ENCODE peak calls at places on chromosome 20, in four cellular contexts. T is breast epithelium, Z is ovary, N is stomach. G is an unnamed sample.
A peak's percentile ranks its signal among the peaks of the same experiment; 100 is the strongest.

GRCh38 chr20:24109537-24109936 is 121.0 kb upstream of the GGTLC1 start:
- DNase-seq in Z (no peak), T (no peak), N (no peak), G (no peak)

GRCh38 chr20:13649548-13649947 is 10.8 kb upstream of the TASP1 start:
- DNase-seq in N (no peak), Z (peak; percentile 45), T (no peak), G (no peak)

GRCh38 chr20:37627060-37627766 is 66.6 kb upstream of the CTNNBL1 start:
- DNase-seq in Z (peak; percentile 35), T (no peak), N (no peak), G (no peak)

GRCh38 chr20:31869942-31870702 is at the start of the genes DUSP15 and TTLL9:
- DNase-seq in Z (peak; percentile 57), N (peak; percentile 55), T (peak; percentile 67), G (peak; percentile 49)

GRCh38 chr20:15642676-15643075 is 930.6 kb downstream of the KIF16B start:
- DNase-seq in T (no peak), Z (no peak), N (no peak), G (no peak)

GRCh38 chr20:50363479-50363878 is 146.7 kb upstream of the PTPN1 start:
- DNase-seq in T (no peak), N (no peak), Z (no peak), G (no peak)

GRCh38 chr20:49237531-49237930 is 18.3 kb downstream of the DDX27 start:
- DNase-seq in T (no peak), N (no peak), Z (no peak), G (no peak)

GRCh38 chr20:9458075-9458818 is 56.1 kb upstream of the LAMP5 start:
- DNase-seq in Z (no peak), N (peak; percentile 27), T (no peak), G (no peak)

GRCh38 chr20:24584538-24585356 is 115.3 kb downstream of the SYNDIG1 start:
- DNase-seq in T (no peak), N (no peak), Z (no peak), G (no peak)

GRCh38 chr20:41176711-41177552 is 39.6 kb downstream of the PLCG1 start:
- DNase-seq in N (peak; percentile 21), Z (no peak), T (peak; percentile 5), G (peak; percentile 60)

GRCh38 chr20:50153153-50153499 is 397 bp downstream of the PEDS1 start:
- DNase-seq in T (no peak), N (no peak), Z (no peak), G (no peak)

GRCh38 chr20:44849712-44850111 is 35.8 kb upstream of the YWHAB start:
- DNase-seq in N (no peak), Z (no peak), T (no peak), G (no peak)

GRCh38 chr20:5481872-5482271 is 165.1 kb upstream of the PROKR2 start:
- DNase-seq in N (no peak), Z (no peak), T (no peak), G (no peak)

GRCh38 chr20:44513871-44514270 is 8.0 kb downstream of the SERINC3 start:
- DNase-seq in Z (no peak), N (no peak), T (no peak), G (no peak)

GRCh38 chr20:21622097-21622496 is 83.4 kb upstream of the PAX1 start:
- DNase-seq in N (no peak), Z (no peak), T (no peak), G (no peak)

GRCh38 chr20:8756410-8756809 is 312.5 kb upstream of the PLCB4 start:
- DNase-seq in Z (no peak), N (no peak), T (no peak), G (no peak)

GRCh38 chr20:33676652-33677645 is 2.7 kb upstream of the NECAB3 start:
- DNase-seq in N (no peak), T (no peak), Z (peak; percentile 65), G (no peak)

GRCh38 chr20:36573798-36574277 is 441 bp downstream of the TGIF2 start:
- DNase-seq in T (no peak), Z (peak; percentile 66), N (peak; percentile 29), G (no peak)

GRCh38 chr20:1422756-1423155 is 29.9 kb upstream of the FKBP1A start:
- DNase-seq in N (no peak), T (no peak), Z (no peak), G (no peak)

GRCh38 chr20:47282864-47283263 is 73.6 kb downstream of the ZMYND8 start:
- DNase-seq in N (no peak), Z (no peak), T (no peak), G (no peak)

GRCh38 chr20:40564997-40565680 is 123.9 kb downstream of the MAFB start:
- DNase-seq in N (no peak), Z (no peak), T (no peak), G (no peak)

GRCh38 chr20:35294293-35294685 is 2.1 kb upstream of the FAM83C start:
- DNase-seq in Z (no peak), T (no peak), N (no peak), G (no peak)

DNA sequence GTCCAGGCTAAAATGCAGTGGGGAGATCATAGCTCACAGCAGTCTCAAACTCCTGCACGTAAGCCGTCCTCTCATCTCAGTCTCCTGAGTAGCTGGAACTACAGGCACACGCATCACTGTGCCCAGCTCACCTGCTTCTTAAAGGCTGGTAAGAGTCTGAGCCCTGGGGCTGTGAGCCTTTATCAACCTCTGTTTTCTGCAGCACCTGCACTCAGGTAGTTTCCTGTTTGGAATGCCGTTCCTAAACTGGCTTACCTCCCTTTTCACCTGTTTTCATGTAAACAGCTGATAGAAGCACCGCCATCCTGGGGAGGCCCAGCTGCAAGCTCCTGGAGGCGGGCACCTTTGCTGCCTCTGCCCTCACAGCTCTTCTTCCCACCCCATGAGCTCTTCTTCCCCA is 45.4 kb downstream of the SLC24A3 start:
- DNase-seq in Z (no peak), N (no peak), T (no peak), G (no peak)
- H3K4me3 ChIP-seq in Z (no peak overlapping the region), N (no peak overlapping the region), T (no peak overlapping the region), G (no peak overlapping the region)

GRCh38 chr20:10636326-10636818 is 37.4 kb downstream of the JAG1 start:
- DNase-seq in Z (no peak), T (no peak), N (no peak), G (no peak)
- TF ChIP-seq CTCF in Z (no peak), T (no peak), N (no peak), G (no peak)

GRCh38 chr20:62926229-62927127 is at the start of gene DIDO1:
- DNase-seq in T (peak; percentile 89), N (peak; percentile 92), Z (peak; percentile 88), G (peak; percentile 91)

GRCh38 chr20:62925420-62926228 is 681 bp downstream of the DIDO1 start:
- DNase-seq in N (peak; percentile 45), T (no peak), Z (peak; percentile 47), G (no peak)

GRCh38 chr20:62927128-62927705 is 912 bp upstream of the DIDO1 start:
- DNase-seq in T (no peak), N (no peak), Z (no peak), G (peak; percentile 59)

GRCh38 chr20:62929051-62929538 is 2.8 kb upstream of the DIDO1 start:
- DNase-seq in Z (peak; percentile 67), N (peak; percentile 73), T (peak; percentile 67), G (peak; percentile 77)

DNA sequence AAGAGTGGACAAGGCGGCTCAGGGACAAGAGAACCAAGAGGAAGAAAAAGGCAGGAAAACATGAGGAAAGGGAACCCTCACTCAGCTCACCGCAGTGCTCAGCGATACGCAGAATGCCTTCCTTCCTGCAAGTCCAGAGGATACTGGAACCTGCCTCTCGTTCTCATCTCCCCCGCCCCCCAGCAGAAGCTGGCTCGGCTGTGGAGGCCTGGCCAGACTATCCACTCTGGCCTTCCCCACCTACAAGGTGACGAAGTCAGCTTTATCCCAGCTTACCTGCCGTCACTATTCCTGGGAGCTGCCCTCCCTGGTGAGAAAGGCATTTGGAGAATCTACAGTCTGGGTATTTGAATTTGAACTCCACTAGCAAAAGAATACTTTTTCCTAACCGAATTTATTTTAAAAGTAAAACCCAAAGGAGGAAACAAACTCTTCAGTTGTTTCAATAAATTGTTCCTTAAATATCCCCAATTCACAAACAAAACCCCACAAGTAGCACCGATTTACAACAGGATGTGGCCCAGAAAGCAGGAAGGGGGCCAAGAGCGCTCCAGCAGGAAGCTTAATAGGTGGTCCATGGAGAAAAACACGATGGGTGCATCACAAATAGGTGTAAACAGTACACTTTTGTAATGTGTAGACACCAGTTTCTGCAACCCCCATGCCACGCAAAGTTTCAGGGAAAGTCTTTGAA is 2.1 kb upstream of the DIDO1 start:
- DNase-seq in Z (peak; percentile 14), N (no peak), T (no peak), G (no peak)
- H3K4me3 ChIP-seq in Z (peak overlapping the region; percentile 58), N (peak overlapping the region; percentile 91), T (peak overlapping the region; percentile 57), G (peak overlapping the region; percentile 62)

GRCh38 chr20:59455392-59456341 is 148.7 kb upstream of the PHACTR3 start:
- DNase-seq in T (no peak), Z (no peak), N (peak; percentile 56), G (no peak)
- TF ChIP-seq CTCF in T (peak; percentile 31), Z (no peak), N (no peak), G (peak; percentile 67)